ENCODE peak calls at places on chromosomes 7 and 10, in five cellular contexts. One of them, this sample, is unnamed.

GRCh38 chr10:111076682-111077661 is at the start of gene ADRA2A:
- DNase-seq in HepG2: no peak
- DNase-seq in myocyte: peak; percentile 47
- DNase-seq in glutamatergic neuron: peak; percentile 69
- DNase-seq in hepatic stellate cell: peak; percentile 47
- DNase-seq in this sample: no peak

GRCh38 chr7:108078156-108078781 is 51.9 kb downstream of the LAMB4 start:
- DNase-seq in hepatic stellate cell: no peak
- DNase-seq in myocyte: no peak
- DNase-seq in glutamatergic neuron: no peak
- DNase-seq in HepG2: no peak
- DNase-seq in this sample: no peak

GRCh38 chr10:96041146-96041545 is 2.2 kb upstream of the CCNJ start:
- DNase-seq in HepG2: no peak
- DNase-seq in myocyte: no peak
- DNase-seq in glutamatergic neuron: no peak
- DNase-seq in hepatic stellate cell: no peak
- DNase-seq in this sample: no peak

GRCh38 chr10:89283988-89284475 is 17.8 kb upstream of the IFIT2 start:
- DNase-seq in glutamatergic neuron: peak; percentile 22
- DNase-seq in hepatic stellate cell: no peak
- DNase-seq in myocyte: peak; percentile 66
- DNase-seq in HepG2: peak; percentile 16
- DNase-seq in this sample: peak; percentile 83

GRCh38 chr10:83276971-83277370 is 862.3 kb upstream of the GHITM start:
- DNase-seq in HepG2: no peak
- DNase-seq in hepatic stellate cell: no peak
- DNase-seq in glutamatergic neuron: no peak
- DNase-seq in myocyte: no peak
- DNase-seq in this sample: no peak

GRCh38 chr7:155706376-155706775 is 61.9 kb downstream of the RBM33 start:
- DNase-seq in HepG2: no peak
- DNase-seq in hepatic stellate cell: no peak
- DNase-seq in glutamatergic neuron: no peak
- DNase-seq in myocyte: no peak
- DNase-seq in this sample: no peak

GRCh38 chr7:22945584-22945983 is 68.3 kb downstream of the HYCC1 start:
- DNase-seq in hepatic stellate cell: no peak
- DNase-seq in glutamatergic neuron: no peak
- DNase-seq in HepG2: no peak
- DNase-seq in myocyte: peak; percentile 37
- DNase-seq in this sample: no peak

GRCh38 chr10:30058111-30058510 is 1.3 kb downstream of the JCAD start:
- DNase-seq in hepatic stellate cell: no peak
- DNase-seq in HepG2: no peak
- DNase-seq in myocyte: no peak
- DNase-seq in glutamatergic neuron: no peak
- DNase-seq in this sample: no peak

GRCh38 chr7:51187941-51188340 is 128.7 kb downstream of the COBL start:
- DNase-seq in hepatic stellate cell: no peak
- DNase-seq in myocyte: peak; percentile 38
- DNase-seq in HepG2: no peak
- DNase-seq in glutamatergic neuron: peak; percentile 86
- DNase-seq in this sample: no peak

GRCh38 chr7:151541709-151542499 is 22.2 kb upstream of the RHEB start:
- DNase-seq in HepG2: no peak
- DNase-seq in glutamatergic neuron: no peak
- DNase-seq in hepatic stellate cell: no peak
- DNase-seq in myocyte: no peak
- DNase-seq in this sample: no peak

GRCh38 chr10:110918633-110919348 is at the start of gene BBIP1:
- DNase-seq in HepG2: peak; percentile 99
- DNase-seq in glutamatergic neuron: peak; percentile 94
- DNase-seq in hepatic stellate cell: peak; percentile 89
- DNase-seq in myocyte: peak; percentile 100
- DNase-seq in this sample: peak; percentile 100

GRCh38 chr10:45500798-45501197 is 126.8 kb downstream of the ALOX5 start:
- DNase-seq in hepatic stellate cell: no peak
- DNase-seq in HepG2: no peak
- DNase-seq in myocyte: no peak
- DNase-seq in glutamatergic neuron: no peak
- DNase-seq in this sample: no peak

GRCh38 chr10:8379906-8380832 is 325.7 kb downstream of the GATA3 start:
- DNase-seq in myocyte: no peak
- DNase-seq in HepG2: no peak
- DNase-seq in hepatic stellate cell: no peak
- DNase-seq in glutamatergic neuron: no peak
- DNase-seq in this sample: no peak

GRCh38 chr7:45446195-45446944 is 127.8 kb upstream of the ADCY1 start:
- DNase-seq in hepatic stellate cell: no peak
- DNase-seq in myocyte: no peak
- DNase-seq in HepG2: no peak
- DNase-seq in glutamatergic neuron: no peak
- DNase-seq in this sample: no peak

GRCh38 chr10:124992462-124993344 is 50.8 kb downstream of the ZRANB1 start:
- DNase-seq in HepG2: peak; percentile 47
- DNase-seq in myocyte: peak; percentile 67
- DNase-seq in glutamatergic neuron: peak; percentile 58
- DNase-seq in hepatic stellate cell: peak; percentile 19
- DNase-seq in this sample: peak; percentile 3

GRCh38 chr7:3397324-3397723 is 96.3 kb downstream of the SDK1 start:
- DNase-seq in myocyte: no peak
- DNase-seq in glutamatergic neuron: no peak
- DNase-seq in HepG2: no peak
- DNase-seq in hepatic stellate cell: no peak
- DNase-seq in this sample: no peak

GRCh38 chr10:93261089-93261488 is 187.4 kb downstream of the CYP26A1 start:
- DNase-seq in hepatic stellate cell: no peak
- DNase-seq in myocyte: no peak
- DNase-seq in HepG2: no peak
- DNase-seq in glutamatergic neuron: no peak
- DNase-seq in this sample: no peak